ENCODE peak calls at places on chromosomes 5 and 9, in nine cellular contexts. U is MM.1S, H is brain microvascular endothelial cell, K is mammary epithelial cell, R is choroid plexus epithelial cell, C is transverse colon, O is WERI-Rb-1, G is heart right ventricle, D is BE2C. A is an unnamed sample.

GRCh38 chr9:18185196-18185595 is 288.8 kb upstream of the ADAMTSL1 start:
- DNase-seq in U (peak), H (no peak), K (peak), R (no peak), C (peak), O (no peak), G (no peak), D (no peak), A (peak)

GRCh38 chr5:132214491-132214890 is 13.2 kb downstream of the P4HA2 start:
- DNase-seq in U (no peak), H (no peak), K (no peak), R (no peak), C (no peak), O (no peak), G (no peak), D (no peak), A (no peak)

GRCh38 chr5:122152266-122152900 is 23.0 kb downstream of the ZNF474 start:
- DNase-seq in U (no peak), H (no peak), K (no peak), R (no peak), C (no peak), O (no peak), G (no peak), D (no peak), A (no peak)

GRCh38 chr5:98460536-98460935 is 312.9 kb upstream of the RGMB start:
- DNase-seq in U (no peak), H (no peak), K (no peak), R (no peak), C (no peak), O (no peak), G (no peak), D (no peak), A (no peak)

GRCh38 chr5:69211200-69211599 is 21.8 kb downstream of the CENPH start:
- DNase-seq in U (no peak), H (no peak), K (no peak), R (no peak), C (no peak), O (no peak), G (no peak), D (no peak), A (no peak)

GRCh38 chr5:120550358-120550757 is 86.3 kb downstream of the PRR16 start:
- DNase-seq in U (no peak), H (peak), K (peak), R (no peak), C (no peak), O (no peak), G (no peak), D (no peak), A (no peak)

GRCh38 chr5:127355342-127355741 is 64.7 kb downstream of the MEGF10 start:
- DNase-seq in U (no peak), H (no peak), K (no peak), R (no peak), C (no peak), O (no peak), G (no peak), D (no peak), A (no peak)

GRCh38 chr9:36318212-36318802 is 60.1 kb upstream of the GNE start:
- DNase-seq in U (no peak), H (no peak), K (no peak), R (no peak), C (peak), O (no peak), G (no peak), D (no peak), A (no peak)

GRCh38 chr9:2663486-2663885 is 41.9 kb downstream of the VLDLR start:
- DNase-seq in U (no peak), H (no peak), K (no peak), R (no peak), C (no peak), O (no peak), G (no peak), D (no peak), A (no peak)

GRCh38 chr9:19102181-19102630 is 498 bp downstream of the HAUS6 start:
- DNase-seq in U (peak), H (no peak), K (peak), R (no peak), C (peak), O (peak), G (no peak), D (peak), A (no peak)

GRCh38 chr5:107840161-107840560 is 169.4 kb upstream of the EFNA5 start:
- DNase-seq in U (no peak), H (no peak), K (no peak), R (no peak), C (no peak), O (no peak), G (no peak), D (peak), A (no peak)

GRCh38 chr9:110809038-110809595 is 140.5 kb downstream of the MUSK start:
- DNase-seq in U (peak), H (no peak), K (no peak), R (no peak), C (no peak), O (no peak), G (no peak), D (no peak), A (no peak)

GRCh38 chr5:64834611-64835010 is 65.9 kb downstream of the CWC27 start:
- DNase-seq in U (no peak), H (no peak), K (no peak), R (no peak), C (no peak), O (no peak), G (no peak), D (no peak), A (peak)

GRCh38 chr5:4295663-4296339 is 700.2 kb downstream of the IRX1 start:
- DNase-seq in U (no peak), H (no peak), K (peak), R (no peak), C (no peak), O (peak), G (no peak), D (no peak), A (no peak)

GRCh38 chr9:9719373-9720112 is 893.3 kb downstream of the PTPRD start:
- DNase-seq in U (no peak), H (no peak), K (no peak), R (no peak), C (no peak), O (no peak), G (no peak), D (no peak), A (no peak)

GRCh38 chr5:44252545-44252944 is 136.7 kb downstream of the FGF10 start:
- DNase-seq in U (no peak), H (no peak), K (no peak), R (no peak), C (no peak), O (no peak), G (no peak), D (no peak), A (no peak)

GRCh38 chr5:14270212-14270702 is 127.1 kb downstream of the TRIO start:
- DNase-seq in U (peak), H (peak), K (peak), R (peak), C (no peak), O (peak), G (no peak), D (peak), A (peak)

GRCh38 chr5:126198509-126198908 is 224.7 kb upstream of the GRAMD2B start:
- DNase-seq in U (no peak), H (no peak), K (no peak), R (no peak), C (no peak), O (no peak), G (no peak), D (no peak), A (no peak)

GRCh38 chr9:104961701-104962359 is 33.9 kb upstream of the ABCA1 start:
- DNase-seq in U (no peak), H (no peak), K (peak), R (no peak), C (peak), O (no peak), G (no peak), D (no peak), A (peak)

GRCh38 chr5:168793844-168794837 is 215.0 kb upstream of the PANK3 start:
- DNase-seq in U (no peak), H (peak), K (peak), R (peak), C (no peak), O (no peak), G (no peak), D (peak), A (peak)

GRCh38 chr5:103867857-103868598 is 305.4 kb upstream of the NUDT12 start:
- DNase-seq in U (no peak), H (no peak), K (peak), R (no peak), C (no peak), O (no peak), G (no peak), D (peak), A (peak)

GRCh38 chr5:68408345-68408871 is 192.9 kb downstream of the PIK3R1 start:
- DNase-seq in U (no peak), H (no peak), K (no peak), R (no peak), C (no peak), O (no peak), G (no peak), D (no peak), A (no peak)

GRCh38 chr5:79924936-79925893 is 65.8 kb downstream of the MTX3 start:
- DNase-seq in U (peak), H (no peak), K (no peak), R (peak), C (no peak), O (peak), G (no peak), D (no peak), A (peak)

GRCh38 chr9:38417003-38417965 is 7.0 kb downstream of the IGFBPL1 start:
- DNase-seq in U (no peak), H (no peak), K (peak), R (peak), C (peak), O (peak), G (no peak), D (peak), A (no peak)

GRCh38 chr5:170426149-170426767 is 37.1 kb upstream of the KCNMB1 start:
- DNase-seq in U (no peak), H (no peak), K (no peak), R (no peak), C (no peak), O (no peak), G (no peak), D (no peak), A (no peak)

GRCh38 chr5:151405334-151405872 is 42.0 kb upstream of the SLC36A1 start:
- DNase-seq in U (no peak), H (no peak), K (no peak), R (no peak), C (no peak), O (no peak), G (no peak), D (no peak), A (no peak)

GRCh38 chr9:128771094-128771721 is 519 bp downstream of the ZER1 start:
- DNase-seq in U (peak), H (no peak), K (peak), R (peak), C (peak), O (no peak), G (no peak), D (peak), A (peak)

GRCh38 chr5:77400645-77401044 is 91.5 kb downstream of the WDR41 start:
- DNase-seq in U (no peak), H (no peak), K (no peak), R (no peak), C (no peak), O (no peak), G (no peak), D (no peak), A (peak)

GRCh38 chr9:117247271-117247670 is 167.6 kb downstream of the ASTN2 start:
- DNase-seq in U (no peak), H (no peak), K (peak), R (peak), C (no peak), O (peak), G (no peak), D (no peak), A (peak)

GRCh38 chr9:127548352-127548878 is 63.7 kb upstream of the STXBP1 start:
- DNase-seq in U (no peak), H (no peak), K (no peak), R (no peak), C (no peak), O (no peak), G (no peak), D (no peak), A (no peak)

GRCh38 chr9:98795970-98796363 is 388 bp downstream of the ANKS6 start:
- DNase-seq in U (peak), H (no peak), K (no peak), R (no peak), C (no peak), O (no peak), G (peak), D (peak), A (no peak)

GRCh38 chr9:136242908-136243525 is 2.6 kb downstream of the QSOX2 start:
- DNase-seq in U (no peak), H (no peak), K (no peak), R (peak), C (no peak), O (no peak), G (no peak), D (peak), A (no peak)

GRCh38 chr5:6722015-6722414 is 8.8 kb downstream of the TENT4A start:
- DNase-seq in U (peak), H (no peak), K (no peak), R (peak), C (no peak), O (no peak), G (no peak), D (no peak), A (peak)

GRCh38 chr9:130265431-130266235 is at the start of gene HMCN2:
- DNase-seq in U (no peak), H (no peak), K (peak), R (peak), C (no peak), O (peak), G (peak), D (peak), A (peak)

GRCh38 chr5:162591724-162592123 is 524.2 kb downstream of the GABRG2 start:
- DNase-seq in U (no peak), H (no peak), K (no peak), R (no peak), C (no peak), O (no peak), G (no peak), D (no peak), A (no peak)

DNA sequence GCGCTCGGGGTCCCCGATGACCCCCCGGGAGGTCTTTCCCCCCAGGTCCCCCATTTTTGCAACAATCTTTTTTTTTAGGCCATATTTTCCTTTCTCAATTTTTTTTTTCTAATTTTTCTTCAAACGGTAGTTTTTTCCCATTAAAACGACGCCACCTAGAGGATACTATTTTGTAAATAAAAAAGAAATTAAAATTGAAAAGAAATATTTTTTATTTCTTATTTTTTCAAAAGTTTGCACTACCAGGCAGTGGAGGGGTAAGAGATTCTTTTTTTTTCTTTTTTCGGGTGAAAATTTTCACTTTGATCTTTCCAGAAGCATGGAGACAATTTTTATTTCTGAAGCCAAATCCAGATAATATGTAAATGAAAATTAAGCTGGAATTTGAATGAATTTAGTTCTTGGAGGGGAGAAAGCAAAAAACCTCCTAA is 712 bp downstream of the ZNF618 start:
- DNase-seq in U (peak), H (no peak), K (no peak), R (peak), C (no peak), O (no peak), G (no peak), D (no peak), A (peak)
- TF ChIP-seq CTCF in U (peak), H (peak), K (peak), R (peak), C (peak), O (no peak), G (peak), D (peak), A (peak)

GRCh38 chr5:119343766-119344165 is 12.1 kb upstream of the TNFAIP8 start:
- DNase-seq in U (no peak), H (peak), K (no peak), R (peak), C (no peak), O (no peak), G (no peak), D (no peak), A (peak)

GRCh38 chr5:119343042-119343441 is 12.8 kb upstream of the TNFAIP8 start:
- DNase-seq in U (no peak), H (no peak), K (no peak), R (no peak), C (no peak), O (no peak), G (no peak), D (no peak), A (peak)

GRCh38 chr5:119341452-119342349 is 14.1 kb upstream of the TNFAIP8 start:
- DNase-seq in U (peak), H (no peak), K (no peak), R (no peak), C (no peak), O (no peak), G (no peak), D (no peak), A (no peak)

GRCh38 chr5:119340597-119341218 is 15.1 kb upstream of the TNFAIP8 start:
- DNase-seq in U (peak), H (no peak), K (no peak), R (no peak), C (peak), O (no peak), G (no peak), D (no peak), A (peak)

GRCh38 chr5:119342414-119342813 is 13.4 kb upstream of the TNFAIP8 start:
- DNase-seq in U (no peak), H (no peak), K (no peak), R (no peak), C (no peak), O (no peak), G (no peak), D (no peak), A (no peak)
- H3K4me3 ChIP-seq in U (peak), H (no peak), K (no peak), R (no peak), C (no peak), O (no peak), G (no peak), D (no peak), A (no peak)

DNA sequence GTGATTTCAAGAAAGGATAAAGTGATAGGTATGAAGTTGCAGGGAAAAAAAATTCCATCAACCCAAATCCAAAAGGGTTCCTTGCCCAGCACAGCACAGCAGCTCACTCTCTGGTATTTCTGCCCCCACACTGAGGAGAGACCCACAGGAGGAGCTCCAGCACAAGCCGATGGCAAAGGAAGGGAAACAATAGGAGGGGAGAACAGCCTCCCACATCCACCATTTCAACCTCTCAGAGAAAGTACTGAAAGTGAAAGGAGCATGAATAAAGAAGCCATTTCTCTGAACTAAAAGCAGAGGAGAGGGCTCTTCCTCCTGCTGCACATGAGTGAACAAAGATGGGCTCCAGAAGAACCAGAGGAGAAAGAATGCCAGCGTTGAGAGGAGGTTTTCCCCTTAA is 54.9 kb upstream of the ZSWIM6 start:
- DNase-seq in U (peak), H (peak), K (no peak), R (peak), C (no peak), O (no peak), G (no peak), D (no peak), A (peak)
- TF ChIP-seq CTCF in U (no peak), H (peak), K (no peak), R (peak), C (no peak), O (no peak), G (peak), D (peak), A (peak)

DNA sequence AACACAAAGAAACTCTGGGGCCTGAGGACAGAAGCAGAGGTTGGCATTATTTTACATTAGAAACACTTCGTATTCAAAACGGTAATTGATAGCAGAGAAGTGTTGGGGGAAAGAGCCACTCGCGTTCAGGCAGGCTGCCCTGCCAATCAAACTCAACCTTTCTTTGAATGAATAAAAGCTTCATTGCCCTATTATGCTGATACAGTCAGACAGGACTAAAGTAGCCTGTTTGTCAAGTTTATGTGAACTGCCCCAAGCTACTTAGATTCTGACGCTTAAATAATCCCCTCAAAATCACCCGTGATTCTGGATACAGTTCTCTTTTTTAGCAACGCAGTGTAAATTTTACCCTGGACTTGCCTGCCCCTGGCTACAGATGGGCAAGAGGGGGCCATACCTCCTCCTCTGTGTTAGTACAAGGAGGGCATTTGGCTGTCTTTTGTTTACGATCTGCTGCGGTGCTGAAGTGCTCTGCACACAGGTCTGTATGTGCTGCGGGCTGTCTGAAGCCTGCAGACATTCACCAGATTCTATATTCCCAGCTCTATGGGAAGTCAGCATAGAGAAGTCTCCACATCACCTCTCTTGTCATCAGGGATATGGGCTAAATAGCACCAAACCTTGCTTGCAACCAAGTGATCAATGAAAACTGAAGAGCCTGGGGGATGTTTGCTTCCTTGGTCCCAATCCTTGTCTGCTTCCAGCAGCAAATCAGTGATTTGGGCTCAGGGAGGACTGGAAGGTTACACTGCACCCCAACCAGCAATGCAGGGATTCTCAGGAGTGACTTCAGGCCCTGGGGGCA is 218.4 kb downstream of the EBF1 start:
- DNase-seq in U (no peak), H (no peak), K (no peak), R (no peak), C (no peak), O (no peak), G (no peak), D (no peak), A (no peak)
- H3K4me3 ChIP-seq in U (no peak), H (no peak), K (no peak), R (no peak), C (no peak), O (no peak), G (no peak), D (no peak), A (no peak)

GRCh38 chr9:108838017-108838416 is 17.8 kb downstream of the ACTL7B start:
- DNase-seq in U (no peak), H (no peak), K (peak), R (peak), C (no peak), O (no peak), G (no peak), D (no peak), A (peak)

GRCh38 chr9:108835831-108836230 is 20.0 kb downstream of the ACTL7B start:
- DNase-seq in U (no peak), H (no peak), K (peak), R (no peak), C (no peak), O (no peak), G (no peak), D (no peak), A (no peak)

GRCh38 chr9:108836771-108837170 is 19.0 kb downstream of the ACTL7B start:
- DNase-seq in U (no peak), H (no peak), K (peak), R (no peak), C (no peak), O (peak), G (no peak), D (no peak), A (no peak)

GRCh38 chr9:108836319-108836718 is 19.5 kb downstream of the ACTL7B start:
- DNase-seq in U (no peak), H (no peak), K (no peak), R (no peak), C (no peak), O (peak), G (no peak), D (no peak), A (no peak)

GRCh38 chr9:108837530-108837929 is 18.3 kb downstream of the ACTL7B start:
- DNase-seq in U (no peak), H (no peak), K (peak), R (no peak), C (no peak), O (peak), G (no peak), D (no peak), A (no peak)
- TF ChIP-seq CTCF in U (no peak), H (no peak), K (no peak), R (no peak), C (no peak), O (peak), G (no peak), D (no peak), A (no peak)

A was measured in fibroblast of villous mesenchyme.